ENCODE peak calls at places on chromosomes 16 and 17, in ten cellular contexts. One of them, this sample, is unnamed.

GRCh38 chr16:50273888-50274770 is 7.8 kb downstream of the ADCY7 start:
- DNase-seq in fibroblast of mammary gland: no peak
- DNase-seq in fibroblast of the aortic adventitia: no peak
- DNase-seq in endothelial cell of umbilical vein: no peak
- DNase-seq in body of pancreas: no peak
- DNase-seq in uterus: no peak
- DNase-seq in ovary: peak
- DNase-seq in spleen: peak
- DNase-seq in heart left ventricle: peak
- DNase-seq in H1: no peak
- DNase-seq in this sample: no peak

GRCh38 chr16:85690469-85691064 is 1.8 kb upstream of the GINS2 start:
- DNase-seq in fibroblast of the aortic adventitia: no peak
- DNase-seq in heart left ventricle: no peak
- DNase-seq in uterus: no peak
- DNase-seq in fibroblast of mammary gland: no peak
- DNase-seq in spleen: peak
- DNase-seq in endothelial cell of umbilical vein: no peak
- DNase-seq in body of pancreas: peak
- DNase-seq in H1: no peak
- DNase-seq in ovary: no peak
- DNase-seq in this sample: no peak

GRCh38 chr17:44385287-44386181 is 3.9 kb downstream of the ITGA2B start:
- DNase-seq in fibroblast of mammary gland: peak
- DNase-seq in endothelial cell of umbilical vein: peak
- DNase-seq in ovary: peak
- DNase-seq in body of pancreas: peak
- DNase-seq in uterus: peak
- DNase-seq in spleen: peak
- DNase-seq in heart left ventricle: peak
- DNase-seq in H1: peak
- DNase-seq in fibroblast of the aortic adventitia: peak
- DNase-seq in this sample: peak

GRCh38 chr17:43878260-43879082 is 28.9 kb downstream of the MPP2 start:
- DNase-seq in body of pancreas: peak
- DNase-seq in endothelial cell of umbilical vein: peak
- DNase-seq in ovary: peak
- DNase-seq in heart left ventricle: peak
- DNase-seq in spleen: peak
- DNase-seq in fibroblast of the aortic adventitia: peak
- DNase-seq in uterus: peak
- DNase-seq in H1: peak
- DNase-seq in fibroblast of mammary gland: peak
- DNase-seq in this sample: peak

GRCh38 chr17:78359936-78360370 is at the start of gene SOCS3:
- DNase-seq in fibroblast of the aortic adventitia: peak
- DNase-seq in fibroblast of mammary gland: peak
- DNase-seq in spleen: peak
- DNase-seq in H1: peak
- DNase-seq in body of pancreas: peak
- DNase-seq in ovary: peak
- DNase-seq in heart left ventricle: peak
- DNase-seq in uterus: peak
- DNase-seq in endothelial cell of umbilical vein: peak
- DNase-seq in this sample: peak

GRCh38 chr16:15966420-15967222 is 17.2 kb downstream of the ABCC1 start:
- DNase-seq in spleen: no peak
- DNase-seq in H1: no peak
- DNase-seq in ovary: no peak
- DNase-seq in body of pancreas: no peak
- DNase-seq in uterus: no peak
- DNase-seq in endothelial cell of umbilical vein: peak
- DNase-seq in fibroblast of the aortic adventitia: peak
- DNase-seq in heart left ventricle: no peak
- DNase-seq in fibroblast of mammary gland: peak
- DNase-seq in this sample: peak

GRCh38 chr17:43085489-43085888 is 39.7 kb downstream of the BRCA1 start:
- DNase-seq in H1: no peak
- DNase-seq in fibroblast of mammary gland: peak
- DNase-seq in fibroblast of the aortic adventitia: peak
- DNase-seq in ovary: no peak
- DNase-seq in spleen: no peak
- DNase-seq in body of pancreas: no peak
- DNase-seq in uterus: no peak
- DNase-seq in endothelial cell of umbilical vein: peak
- DNase-seq in heart left ventricle: no peak
- DNase-seq in this sample: peak

GRCh38 chr17:9702916-9703780 is 57.8 kb downstream of the USP43 start:
- DNase-seq in uterus: no peak
- DNase-seq in heart left ventricle: no peak
- DNase-seq in fibroblast of mammary gland: no peak
- DNase-seq in ovary: no peak
- DNase-seq in endothelial cell of umbilical vein: no peak
- DNase-seq in H1: no peak
- DNase-seq in spleen: no peak
- DNase-seq in body of pancreas: no peak
- DNase-seq in fibroblast of the aortic adventitia: no peak
- DNase-seq in this sample: no peak

GRCh38 chr17:30234954-30235353 is 543 bp downstream of the SLC6A4 start:
- DNase-seq in spleen: no peak
- DNase-seq in heart left ventricle: no peak
- DNase-seq in uterus: no peak
- DNase-seq in fibroblast of mammary gland: no peak
- DNase-seq in body of pancreas: no peak
- DNase-seq in ovary: no peak
- DNase-seq in endothelial cell of umbilical vein: no peak
- DNase-seq in fibroblast of the aortic adventitia: no peak
- DNase-seq in H1: no peak
- DNase-seq in this sample: no peak

GRCh38 chr17:30234296-30234695 is 1.2 kb downstream of the SLC6A4 start:
- DNase-seq in fibroblast of mammary gland: no peak
- DNase-seq in endothelial cell of umbilical vein: no peak
- DNase-seq in heart left ventricle: no peak
- DNase-seq in spleen: peak
- DNase-seq in H1: no peak
- DNase-seq in uterus: no peak
- DNase-seq in body of pancreas: no peak
- DNase-seq in ovary: no peak
- DNase-seq in fibroblast of the aortic adventitia: no peak
- DNase-seq in this sample: no peak

GRCh38 chr17:30236297-30236624 is 764 bp upstream of the SLC6A4 start:
- DNase-seq in ovary: no peak
- DNase-seq in endothelial cell of umbilical vein: no peak
- DNase-seq in fibroblast of the aortic adventitia: no peak
- DNase-seq in H1: no peak
- DNase-seq in spleen: peak
- DNase-seq in body of pancreas: no peak
- DNase-seq in heart left ventricle: no peak
- DNase-seq in fibroblast of mammary gland: no peak
- DNase-seq in uterus: no peak
- DNase-seq in this sample: no peak

GRCh38 chr17:30236807-30237206 is 1.3 kb upstream of the SLC6A4 start:
- DNase-seq in H1: peak
- DNase-seq in spleen: peak
- DNase-seq in fibroblast of mammary gland: peak
- DNase-seq in body of pancreas: peak
- DNase-seq in uterus: no peak
- DNase-seq in endothelial cell of umbilical vein: peak
- DNase-seq in fibroblast of the aortic adventitia: peak
- DNase-seq in ovary: peak
- DNase-seq in heart left ventricle: peak
- DNase-seq in this sample: no peak

DNA sequence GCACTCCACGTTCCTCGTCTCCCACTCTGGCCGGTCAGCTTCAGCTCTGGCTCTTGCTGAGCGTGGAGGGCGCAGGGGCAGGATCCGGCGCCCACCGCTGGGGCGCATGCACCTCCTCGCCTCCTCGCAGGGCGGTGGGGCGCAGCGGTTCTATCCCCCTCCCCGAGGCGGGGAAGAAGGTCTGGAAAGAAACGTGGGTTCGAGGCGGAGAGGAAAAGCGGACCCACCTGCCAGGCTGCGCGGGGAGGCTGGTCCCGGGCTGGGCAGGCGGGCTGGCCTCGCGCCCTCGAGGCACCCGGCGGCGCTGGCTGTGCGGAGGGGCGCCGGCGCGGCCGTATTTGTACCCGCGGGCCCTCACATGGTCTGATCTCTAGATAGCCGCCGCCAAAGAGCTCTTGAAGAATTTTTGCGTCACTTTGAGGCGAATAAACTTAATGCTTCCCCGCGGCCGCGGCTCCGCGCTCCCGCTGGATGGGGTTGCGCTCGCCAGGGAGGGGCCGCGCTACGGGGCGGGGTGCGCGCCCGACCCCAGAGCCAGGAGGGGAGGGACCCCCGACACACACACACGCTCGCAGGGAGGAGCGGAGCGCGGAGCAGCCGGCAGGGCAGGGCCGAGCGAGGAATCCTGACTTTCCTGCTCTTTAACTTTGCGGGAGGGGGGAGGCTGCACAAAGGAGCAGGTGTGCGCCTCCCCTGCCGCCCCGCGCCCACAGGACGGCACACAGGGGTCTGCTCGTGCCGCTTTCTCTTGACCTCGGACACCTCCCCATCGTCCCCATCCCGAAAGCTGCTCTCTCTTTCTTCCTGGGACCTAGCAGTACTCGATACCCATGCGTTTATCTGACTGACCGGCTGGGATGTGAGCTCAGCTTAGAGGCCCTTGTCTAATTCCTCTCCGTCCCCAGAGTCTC is at the start of gene SLC6A4:
- DNase-seq in fibroblast of mammary gland: no peak
- DNase-seq in heart left ventricle: no peak
- DNase-seq in spleen: peak
- DNase-seq in H1: no peak
- DNase-seq in body of pancreas: peak
- DNase-seq in ovary: no peak
- DNase-seq in endothelial cell of umbilical vein: no peak
- DNase-seq in uterus: no peak
- DNase-seq in fibroblast of the aortic adventitia: peak
- DNase-seq in this sample: no peak
- TF ChIP-seq CTCF in fibroblast of mammary gland: no peak
- TF ChIP-seq CTCF in heart left ventricle: no peak
- TF ChIP-seq CTCF in spleen: no peak
- TF ChIP-seq CTCF in H1: no peak
- TF ChIP-seq CTCF in body of pancreas: no peak
- TF ChIP-seq CTCF in ovary: no peak
- TF ChIP-seq CTCF in endothelial cell of umbilical vein: no peak
- TF ChIP-seq CTCF in uterus: no peak
- TF ChIP-seq CTCF in fibroblast of the aortic adventitia: no peak
- TF ChIP-seq CTCF in this sample: no peak

DNA sequence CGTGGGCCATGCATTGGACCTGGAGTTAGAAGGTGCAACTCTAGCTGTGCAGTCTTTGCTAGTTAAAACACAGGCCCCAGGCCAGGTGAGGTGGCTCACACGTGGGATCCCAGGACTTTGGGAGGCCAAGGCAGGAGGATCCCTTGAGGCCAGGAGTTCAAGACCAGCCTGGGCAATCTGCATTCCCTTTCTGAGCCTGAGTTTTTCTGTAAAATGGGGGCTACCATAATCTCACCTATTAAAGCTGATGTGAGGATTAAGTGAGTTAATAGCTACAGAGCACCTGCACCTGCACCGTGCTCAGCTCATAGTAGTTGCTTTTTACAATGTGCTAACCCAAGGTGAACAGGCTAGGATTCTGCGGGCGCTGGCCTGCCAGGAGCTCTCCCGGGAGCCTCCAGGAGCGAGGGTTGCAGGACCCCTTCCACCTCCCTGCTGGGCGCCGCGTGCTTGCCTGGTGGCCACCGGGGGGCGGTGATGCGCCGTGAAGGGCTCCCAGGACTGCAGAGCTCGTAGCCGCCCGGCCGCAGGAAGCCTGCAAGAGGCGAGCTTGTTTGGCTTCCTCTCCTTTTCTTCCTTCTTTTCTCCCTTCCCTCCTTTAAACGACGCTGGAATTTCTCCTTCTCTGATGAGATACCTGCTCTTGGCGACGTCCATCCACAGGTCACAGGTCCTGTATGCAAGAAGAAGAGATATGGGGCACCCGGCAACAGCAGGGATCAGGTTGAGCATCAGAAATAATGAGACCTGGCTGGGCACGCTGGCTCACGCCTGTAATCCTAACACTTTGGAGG is 51.3 kb downstream of the ZFP90 start:
- DNase-seq in fibroblast of mammary gland: peak
- DNase-seq in heart left ventricle: no peak
- DNase-seq in ovary: peak
- DNase-seq in body of pancreas: peak
- DNase-seq in uterus: peak
- DNase-seq in H1: peak
- DNase-seq in fibroblast of the aortic adventitia: peak
- DNase-seq in endothelial cell of umbilical vein: peak
- DNase-seq in spleen: peak
- DNase-seq in this sample: peak
- H3K4me3 ChIP-seq in fibroblast of mammary gland: no peak
- H3K4me3 ChIP-seq in heart left ventricle: no peak
- H3K4me3 ChIP-seq in ovary: no peak
- H3K4me3 ChIP-seq in body of pancreas: no peak
- H3K4me3 ChIP-seq in uterus: no peak
- H3K4me3 ChIP-seq in H1: no peak
- H3K4me3 ChIP-seq in fibroblast of the aortic adventitia: no peak
- H3K4me3 ChIP-seq in endothelial cell of umbilical vein: no peak
- H3K4me3 ChIP-seq in spleen: peak
- H3K4me3 ChIP-seq in this sample: no peak

DNA sequence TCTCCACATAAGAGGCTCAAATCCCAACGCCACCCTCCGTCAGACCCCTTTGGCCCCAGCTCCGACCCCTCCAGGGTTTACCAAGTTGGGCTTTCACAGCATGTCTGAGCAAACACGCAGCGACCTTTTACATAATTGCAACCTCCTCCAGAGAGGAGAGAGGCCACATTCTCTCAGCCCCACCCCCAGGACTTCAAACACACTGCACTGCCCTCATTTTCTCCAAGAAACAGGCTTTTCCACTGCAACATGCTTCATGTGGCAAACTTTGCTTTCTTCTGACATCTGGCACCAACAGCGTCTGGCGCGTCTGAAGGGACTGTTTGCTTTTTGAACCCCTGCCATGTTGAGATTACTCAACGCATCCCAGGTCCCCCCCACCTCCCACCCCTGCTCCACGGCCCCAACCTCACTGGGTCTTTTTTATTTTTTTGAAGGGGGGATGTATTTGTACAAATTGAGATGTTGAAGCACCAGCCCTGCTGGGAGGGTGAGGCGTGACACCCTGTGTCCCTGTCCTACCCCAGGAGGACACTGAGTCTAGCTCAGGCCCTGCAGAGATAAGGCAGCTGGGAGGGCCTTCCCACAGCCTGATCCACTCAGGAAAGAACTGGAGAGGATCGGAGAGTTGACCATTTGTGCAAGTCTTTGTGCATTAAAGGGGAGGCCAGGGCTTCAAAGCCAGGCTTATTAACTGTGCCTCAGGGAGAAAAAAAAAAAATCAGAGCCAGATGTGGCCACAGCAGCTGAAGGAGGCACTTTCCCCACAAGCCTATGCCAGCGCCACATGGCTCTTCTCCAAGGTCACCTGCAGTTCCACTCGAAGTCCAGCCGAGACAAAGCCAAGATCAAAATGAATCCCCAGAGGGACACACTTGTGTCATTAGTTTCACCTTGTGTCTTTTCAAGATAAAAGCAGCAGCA is 29.7 kb downstream of the AXIN2 start:
- DNase-seq in endothelial cell of umbilical vein: no peak
- DNase-seq in fibroblast of the aortic adventitia: peak
- DNase-seq in body of pancreas: peak
- DNase-seq in uterus: peak
- DNase-seq in heart left ventricle: peak
- DNase-seq in ovary: peak
- DNase-seq in spleen: peak
- DNase-seq in H1: no peak
- DNase-seq in fibroblast of mammary gland: peak
- DNase-seq in this sample: peak
- TF ChIP-seq CTCF in endothelial cell of umbilical vein: no peak
- TF ChIP-seq CTCF in fibroblast of the aortic adventitia: peak
- TF ChIP-seq CTCF in body of pancreas: no peak
- TF ChIP-seq CTCF in uterus: no peak
- TF ChIP-seq CTCF in heart left ventricle: peak
- TF ChIP-seq CTCF in ovary: no peak
- TF ChIP-seq CTCF in spleen: peak
- TF ChIP-seq CTCF in H1: no peak
- TF ChIP-seq CTCF in fibroblast of mammary gland: peak
- TF ChIP-seq CTCF in this sample: peak

GRCh38 chr16:12732600-12732999 is 71.1 kb downstream of the CPPED1 start:
- DNase-seq in ovary: no peak
- DNase-seq in body of pancreas: no peak
- DNase-seq in H1: no peak
- DNase-seq in uterus: no peak
- DNase-seq in heart left ventricle: no peak
- DNase-seq in fibroblast of mammary gland: no peak
- DNase-seq in endothelial cell of umbilical vein: no peak
- DNase-seq in spleen: no peak
- DNase-seq in fibroblast of the aortic adventitia: no peak
- DNase-seq in this sample: no peak
- H3K4me3 ChIP-seq in ovary: no peak
- H3K4me3 ChIP-seq in body of pancreas: no peak
- H3K4me3 ChIP-seq in H1: no peak
- H3K4me3 ChIP-seq in uterus: no peak
- H3K4me3 ChIP-seq in heart left ventricle: no peak
- H3K4me3 ChIP-seq in fibroblast of mammary gland: no peak
- H3K4me3 ChIP-seq in endothelial cell of umbilical vein: no peak
- H3K4me3 ChIP-seq in spleen: no peak
- H3K4me3 ChIP-seq in fibroblast of the aortic adventitia: no peak
- H3K4me3 ChIP-seq in this sample: no peak